ENCODE peak calls at places on chromosomes 7 and 10, in eight cellular contexts. M, Y, J, X, E, A, L and U are unnamed samples.

GRCh38 chr7:154832557-154833138 is 170.3 kb downstream of the PAXIP1 start:
- DNase-seq in M (no peak), Y (no peak), J (no peak), X (no peak), E (no peak), A (no peak), L (peak; percentile 25), U (no peak)

GRCh38 chr7:153942036-153942435 is 110.2 kb upstream of the DPP6 start:
- DNase-seq in M (no peak), Y (no peak), J (no peak), X (no peak), E (no peak), A (no peak), L (no peak), U (no peak)

GRCh38 chr10:97279121-97279815 is 13.2 kb downstream of the ARHGAP19 start:
- DNase-seq in M (no peak), Y (no peak), J (no peak), X (no peak), E (peak; percentile 71), A (no peak), L (peak; percentile 6), U (no peak)

GRCh38 chr7:30790391-30790790 is 19.2 kb downstream of the MINDY4 start:
- DNase-seq in M (no peak), Y (no peak), J (no peak), X (no peak), E (no peak), A (no peak), L (no peak), U (no peak)

GRCh38 chr10:52256832-52257691 is 57.0 kb upstream of the DKK1 start:
- DNase-seq in M (no peak), Y (no peak), J (no peak), X (no peak), E (peak; percentile 41), A (no peak), L (peak; percentile 72), U (no peak)

GRCh38 chr7:30564243-30564892 is 30.3 kb upstream of the GARS1 start:
- DNase-seq in M (peak; percentile 72), Y (peak; percentile 90), J (peak; percentile 61), X (no peak), E (peak; percentile 92), A (peak; percentile 76), L (peak; percentile 88), U (peak; percentile 60)

GRCh38 chr10:23927926-23928325 is 281.0 kb upstream of the KIAA1217 start:
- DNase-seq in M (peak; percentile 15), Y (no peak), J (no peak), X (no peak), E (no peak), A (no peak), L (no peak), U (no peak)

GRCh38 chr10:26216577-26216948 is at the start of gene GAD2:
- DNase-seq in M (no peak), Y (no peak), J (no peak), X (peak; percentile 73), E (no peak), A (no peak), L (no peak), U (no peak)

GRCh38 chr10:1190052-1190395 is 133.8 kb downstream of the WDR37 start:
- DNase-seq in M (no peak), Y (no peak), J (no peak), X (no peak), E (no peak), A (peak; percentile 7), L (no peak), U (no peak)

GRCh38 chr7:20393021-20394015 is 62.6 kb downstream of the ITGB8 start:
- DNase-seq in M (no peak), Y (no peak), J (no peak), X (no peak), E (no peak), A (no peak), L (peak; percentile 81), U (no peak)

GRCh38 chr10:77391605-77392235 is 245.9 kb downstream of the KCNMA1 start:
- DNase-seq in M (peak; percentile 60), Y (peak; percentile 96), J (peak; percentile 73), X (no peak), E (peak; percentile 88), A (no peak), L (peak; percentile 100), U (peak; percentile 71)

GRCh38 chr10:96606216-96606615 is 19.4 kb upstream of the TM9SF3 start:
- DNase-seq in M (no peak), Y (no peak), J (no peak), X (no peak), E (peak; percentile 17), A (no peak), L (peak; percentile 17), U (no peak)

GRCh38 chr7:123154231-123154860 is 45.4 kb downstream of the SLC13A1 start:
- DNase-seq in M (no peak), Y (peak; percentile 77), J (peak; percentile 3), X (no peak), E (peak; percentile 89), A (no peak), L (peak; percentile 86), U (peak; percentile 10)

GRCh38 chr10:1107004-1107403 is 50.8 kb downstream of the WDR37 start:
- DNase-seq in M (no peak), Y (no peak), J (no peak), X (no peak), E (no peak), A (no peak), L (no peak), U (no peak)

GRCh38 chr10:5583525-5584175 is 58.9 kb downstream of the CALML3 start:
- DNase-seq in M (peak; percentile 64), Y (peak; percentile 63), J (no peak), X (peak; percentile 88), E (peak; percentile 50), A (no peak), L (peak; percentile 84), U (no peak)

GRCh38 chr7:40717242-40717641 is 582.4 kb downstream of the SUGCT start:
- DNase-seq in M (peak; percentile 66), Y (peak; percentile 75), J (peak; percentile 60), X (peak; percentile 39), E (peak; percentile 91), A (no peak), L (peak; percentile 86), U (peak; percentile 54)

GRCh38 chr7:149837620-149838223 is 453 bp upstream of the ZNF862 start:
- DNase-seq in M (no peak), Y (no peak), J (no peak), X (no peak), E (no peak), A (no peak), L (no peak), U (no peak)

GRCh38 chr10:49668684-49669083 is 10.8 kb upstream of the C10orf53 start:
- DNase-seq in M (no peak), Y (no peak), J (no peak), X (no peak), E (no peak), A (no peak), L (no peak), U (no peak)

GRCh38 chr7:96182424-96183158 is 139.3 kb downstream of the SLC25A13 start:
- DNase-seq in M (no peak), Y (no peak), J (no peak), X (no peak), E (no peak), A (no peak), L (no peak), U (no peak)

GRCh38 chr7:36276428-36277246 is 113.0 kb upstream of the ANLN start:
- DNase-seq in M (no peak), Y (no peak), J (no peak), X (no peak), E (no peak), A (no peak), L (no peak), U (no peak)

GRCh38 chr7:106367664-106368063 is 82.9 kb upstream of the NAMPT start:
- DNase-seq in M (no peak), Y (no peak), J (no peak), X (no peak), E (no peak), A (no peak), L (no peak), U (no peak)

GRCh38 chr10:89665302-89665701 is 20.3 kb upstream of the PANK1 start:
- DNase-seq in M (no peak), Y (no peak), J (no peak), X (no peak), E (no peak), A (no peak), L (no peak), U (no peak)
- TF ChIP-seq CTCF in M (no peak), Y (no peak), J (no peak), X (no peak), E (no peak), A (no peak), L (no peak), U (no peak)

GRCh38 chr10:78438094-78438906 is 404.6 kb downstream of the RPS24 start:
- DNase-seq in M (no peak), Y (no peak), J (no peak), X (no peak), E (no peak), A (no peak), L (no peak), U (no peak)
- TF ChIP-seq CTCF in M (peak; percentile 34), Y (no peak), J (no peak), X (peak; percentile 11), E (no peak), A (peak; percentile 15), L (peak; percentile 77), U (no peak)

GRCh38 chr10:118310822-118311221 is 31.3 kb downstream of the FAM204A start:
- DNase-seq in M (no peak), Y (no peak), J (no peak), X (no peak), E (no peak), A (no peak), L (peak; percentile 34), U (peak; percentile 22)

GRCh38 chr10:118307768-118308347 is 34.3 kb downstream of the FAM204A start:
- DNase-seq in M (no peak), Y (no peak), J (no peak), X (no peak), E (no peak), A (no peak), L (no peak), U (no peak)

GRCh38 chr10:118309911-118310310 is 32.2 kb downstream of the FAM204A start:
- DNase-seq in M (no peak), Y (no peak), J (no peak), X (no peak), E (no peak), A (no peak), L (no peak), U (no peak)

GRCh38 chr10:118307237-118307636 is 34.9 kb downstream of the FAM204A start:
- DNase-seq in M (no peak), Y (no peak), J (no peak), X (no peak), E (no peak), A (no peak), L (no peak), U (peak; percentile 4)

GRCh38 chr10:118308664-118309063 is 33.5 kb downstream of the FAM204A start:
- DNase-seq in M (no peak), Y (peak; percentile 18), J (no peak), X (no peak), E (no peak), A (no peak), L (no peak), U (no peak)
- TF ChIP-seq CTCF in M (no peak), Y (no peak), J (no peak), X (no peak), E (no peak), A (no peak), L (no peak), U (no peak)

DNA sequence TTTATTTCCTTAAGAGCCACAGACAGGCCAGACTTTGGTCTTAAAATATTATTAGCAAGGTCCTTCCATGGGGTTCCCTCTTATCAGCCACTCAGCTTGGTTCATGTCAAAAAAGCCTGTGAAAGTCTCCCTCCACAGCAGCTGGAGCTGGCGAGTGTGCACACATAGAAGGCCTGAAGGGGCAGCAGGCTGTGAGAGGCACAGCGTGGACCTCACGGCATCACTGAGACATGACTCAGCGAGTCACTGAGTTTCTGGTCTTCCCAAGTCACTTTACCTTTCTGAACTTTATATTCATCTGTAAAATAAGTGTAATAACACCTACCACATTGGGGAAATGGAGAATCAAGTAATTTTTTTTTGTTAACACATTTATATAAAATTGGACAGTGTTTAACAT is 8.7 kb downstream of the TAF3 start:
- DNase-seq in M (peak; percentile 18), Y (no peak), J (no peak), X (no peak), E (peak; percentile 65), A (no peak), L (peak; percentile 24), U (no peak)
- TF ChIP-seq CTCF in M (peak; percentile 13), Y (no peak), J (peak; percentile 31), X (no peak), E (peak; percentile 37), A (no peak), L (no peak), U (no peak)